ENCODE peak calls at places on chromosomes 6 and 20, in four cellular contexts. One of them, this sample, is unnamed.

GRCh38 chr6:17291778-17292177 is 10.6 kb downstream of the RBM24 start:
- DNase-seq in kidney: no peak
- DNase-seq in skeletal muscle cell: no peak
- DNase-seq in body of pancreas: no peak
- DNase-seq in this sample: no peak

GRCh38 chr6:14275493-14275851 is 157.9 kb downstream of the CD83 start:
- DNase-seq in kidney: no peak
- DNase-seq in body of pancreas: no peak
- DNase-seq in skeletal muscle cell: peak; percentile 22
- DNase-seq in this sample: peak; percentile 47

GRCh38 chr20:13277663-13278295 is 56.7 kb downstream of the ISM1 start:
- DNase-seq in kidney: no peak
- DNase-seq in skeletal muscle cell: no peak
- DNase-seq in body of pancreas: no peak
- DNase-seq in this sample: no peak

GRCh38 chr6:157684620-157685299 is 138.3 kb upstream of the SNX9 start:
- DNase-seq in body of pancreas: no peak
- DNase-seq in skeletal muscle cell: no peak
- DNase-seq in kidney: no peak
- DNase-seq in this sample: no peak

GRCh38 chr20:61816606-61817005 is 249.1 kb downstream of the TAF4 start:
- DNase-seq in kidney: peak; percentile 55
- DNase-seq in skeletal muscle cell: no peak
- DNase-seq in body of pancreas: no peak
- DNase-seq in this sample: no peak

GRCh38 chr20:50189681-50190250 is 864 bp upstream of the CEBPB start:
- DNase-seq in kidney: peak; percentile 89
- DNase-seq in body of pancreas: peak; percentile 76
- DNase-seq in skeletal muscle cell: no peak
- DNase-seq in this sample: no peak

GRCh38 chr6:129641344-129641743 is 68.6 kb downstream of the ARHGAP18 start:
- DNase-seq in skeletal muscle cell: no peak
- DNase-seq in kidney: no peak
- DNase-seq in body of pancreas: no peak
- DNase-seq in this sample: peak; percentile 88

GRCh38 chr6:24974182-24975171 is 38.7 kb upstream of the RIPOR2 start:
- DNase-seq in body of pancreas: no peak
- DNase-seq in skeletal muscle cell: no peak
- DNase-seq in kidney: no peak
- DNase-seq in this sample: no peak

GRCh38 chr20:54267510-54268003 is 59.7 kb downstream of the PFDN4 start:
- DNase-seq in kidney: no peak
- DNase-seq in body of pancreas: peak; percentile 7
- DNase-seq in skeletal muscle cell: no peak
- DNase-seq in this sample: peak; percentile 55

GRCh38 chr6:16503919-16504554 is 257.2 kb downstream of the ATXN1 start:
- DNase-seq in body of pancreas: no peak
- DNase-seq in kidney: no peak
- DNase-seq in skeletal muscle cell: no peak
- DNase-seq in this sample: no peak

GRCh38 chr20:53599910-53600632 is 6.4 kb upstream of the ZNF217 start:
- DNase-seq in skeletal muscle cell: no peak
- DNase-seq in body of pancreas: no peak
- DNase-seq in kidney: no peak
- DNase-seq in this sample: no peak

GRCh38 chr6:128074561-128074960 is 173.7 kb upstream of the THEMIS start:
- DNase-seq in kidney: no peak
- DNase-seq in body of pancreas: no peak
- DNase-seq in skeletal muscle cell: no peak
- DNase-seq in this sample: no peak

GRCh38 chr6:32462609-32463008 is 22.9 kb downstream of the HLA-DRA start:
- DNase-seq in kidney: no peak
- DNase-seq in skeletal muscle cell: no peak
- DNase-seq in body of pancreas: no peak
- DNase-seq in this sample: no peak

GRCh38 chr20:24027229-24027628 is 38.6 kb upstream of the GGTLC1 start:
- DNase-seq in body of pancreas: peak; percentile 22
- DNase-seq in kidney: peak; percentile 83
- DNase-seq in skeletal muscle cell: no peak
- DNase-seq in this sample: no peak

GRCh38 chr6:68834561-68834960 is 199.5 kb downstream of the ADGRB3 start:
- DNase-seq in body of pancreas: no peak
- DNase-seq in kidney: no peak
- DNase-seq in skeletal muscle cell: peak; percentile 4
- DNase-seq in this sample: peak; percentile 6

GRCh38 chr6:149859368-149859767 is 4.8 kb downstream of the LRP11 start:
- DNase-seq in kidney: no peak
- DNase-seq in skeletal muscle cell: peak; percentile 88
- DNase-seq in body of pancreas: peak; percentile 50
- DNase-seq in this sample: peak; percentile 61

GRCh38 chr20:39136145-39136544 is 174.0 kb downstream of the DHX35 start:
- DNase-seq in skeletal muscle cell: no peak
- DNase-seq in body of pancreas: no peak
- DNase-seq in kidney: no peak
- DNase-seq in this sample: no peak

GRCh38 chr6:170313716-170314295 is 7.2 kb downstream of the FAM120B start:
- DNase-seq in kidney: no peak
- DNase-seq in body of pancreas: no peak
- DNase-seq in skeletal muscle cell: no peak
- DNase-seq in this sample: no peak

GRCh38 chr6:96723362-96723761 is 113.9 kb downstream of the GPR63 start:
- DNase-seq in kidney: no peak
- DNase-seq in skeletal muscle cell: no peak
- DNase-seq in body of pancreas: no peak
- DNase-seq in this sample: no peak

GRCh38 chr6:36850001-36850400 is 10.8 kb upstream of the CPNE5 start:
- DNase-seq in kidney: no peak
- DNase-seq in skeletal muscle cell: no peak
- DNase-seq in body of pancreas: no peak
- DNase-seq in this sample: no peak

GRCh38 chr6:125124250-125124777 is 29.3 kb upstream of the TPD52L1 start:
- DNase-seq in kidney: no peak
- DNase-seq in skeletal muscle cell: no peak
- DNase-seq in body of pancreas: no peak
- DNase-seq in this sample: peak; percentile 41

GRCh38 chr6:36362551-36363389 is 24.7 kb downstream of the ETV7 start:
- DNase-seq in body of pancreas: no peak
- DNase-seq in skeletal muscle cell: no peak
- DNase-seq in kidney: peak; percentile 10
- DNase-seq in this sample: no peak

GRCh38 chr6:110529907-110530306 is 53.5 kb upstream of the SLC22A16 start:
- DNase-seq in body of pancreas: no peak
- DNase-seq in kidney: no peak
- DNase-seq in skeletal muscle cell: peak; percentile 29
- DNase-seq in this sample: peak; percentile 43

GRCh38 chr6:30646450-30647038 is 389 bp upstream of the C6orf136 start:
- DNase-seq in skeletal muscle cell: no peak
- DNase-seq in body of pancreas: peak; percentile 95
- DNase-seq in kidney: peak; percentile 77
- DNase-seq in this sample: no peak

GRCh38 chr6:12987783-12988182 is 271.2 kb downstream of the PHACTR1 start:
- DNase-seq in skeletal muscle cell: no peak
- DNase-seq in body of pancreas: no peak
- DNase-seq in kidney: no peak
- DNase-seq in this sample: no peak

GRCh38 chr20:35395728-35396127 is 16.0 kb downstream of the UQCC1 start:
- DNase-seq in body of pancreas: peak; percentile 66
- DNase-seq in skeletal muscle cell: no peak
- DNase-seq in kidney: no peak
- DNase-seq in this sample: peak; percentile 91

GRCh38 chr6:159602370-159603185 is 90.5 kb downstream of the SOD2 start:
- DNase-seq in skeletal muscle cell: no peak
- DNase-seq in body of pancreas: no peak
- DNase-seq in kidney: no peak
- DNase-seq in this sample: no peak

GRCh38 chr6:134797400-134798113 is 152.3 kb downstream of the ALDH8A1 start:
- DNase-seq in kidney: no peak
- DNase-seq in skeletal muscle cell: no peak
- DNase-seq in body of pancreas: no peak
- DNase-seq in this sample: no peak

GRCh38 chr6:133705071-133705470 is 183.8 kb upstream of the TCF21 start:
- DNase-seq in body of pancreas: no peak
- DNase-seq in skeletal muscle cell: peak; percentile 77
- DNase-seq in kidney: no peak
- DNase-seq in this sample: peak; percentile 59

DNA sequence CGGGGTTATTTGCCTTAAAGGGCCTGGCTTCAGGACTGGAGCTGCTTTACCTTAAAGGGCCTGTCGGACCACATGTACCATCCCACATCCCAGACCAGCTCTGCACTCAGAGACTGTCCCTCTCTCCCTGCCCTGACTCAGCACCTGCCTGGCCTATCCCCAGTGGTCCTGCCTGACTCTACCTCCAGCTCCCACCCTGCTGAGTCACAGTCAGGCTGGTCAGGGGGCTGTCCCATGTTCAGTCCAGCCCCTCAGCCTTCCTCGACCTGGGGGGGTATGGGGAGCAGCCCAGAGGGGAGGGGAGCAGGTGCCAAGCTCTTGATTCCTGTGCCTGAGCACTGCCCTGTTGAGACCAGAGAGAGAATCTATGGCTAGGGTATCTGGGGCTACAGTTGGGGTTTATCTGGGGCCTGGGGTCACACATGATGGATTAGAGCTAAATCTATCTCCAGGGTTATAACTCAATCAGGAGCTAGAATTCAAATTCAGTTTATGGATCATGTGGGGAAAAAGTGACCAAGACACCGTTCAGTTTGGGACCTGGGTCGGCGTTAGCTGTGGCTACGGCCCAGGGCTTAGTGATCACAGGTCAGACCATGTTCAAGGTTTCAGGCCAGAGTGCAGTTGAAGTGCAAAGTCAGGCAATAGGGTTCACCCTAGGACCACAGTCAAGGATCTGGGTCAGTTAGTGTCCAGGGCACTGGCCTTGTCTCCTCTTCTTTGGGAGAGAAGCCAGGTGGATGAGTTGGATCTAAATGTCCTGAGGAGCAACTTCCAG is 9.4 kb upstream of the TRIB3 start:
- DNase-seq in kidney: no peak
- DNase-seq in skeletal muscle cell: no peak
- DNase-seq in body of pancreas: no peak
- DNase-seq in this sample: no peak
- H3K4me3 ChIP-seq in kidney: no peak overlapping the region
- H3K4me3 ChIP-seq in skeletal muscle cell: no peak overlapping the region
- H3K4me3 ChIP-seq in body of pancreas: no peak overlapping the region
- H3K4me3 ChIP-seq in this sample: no peak overlapping the region

DNA sequence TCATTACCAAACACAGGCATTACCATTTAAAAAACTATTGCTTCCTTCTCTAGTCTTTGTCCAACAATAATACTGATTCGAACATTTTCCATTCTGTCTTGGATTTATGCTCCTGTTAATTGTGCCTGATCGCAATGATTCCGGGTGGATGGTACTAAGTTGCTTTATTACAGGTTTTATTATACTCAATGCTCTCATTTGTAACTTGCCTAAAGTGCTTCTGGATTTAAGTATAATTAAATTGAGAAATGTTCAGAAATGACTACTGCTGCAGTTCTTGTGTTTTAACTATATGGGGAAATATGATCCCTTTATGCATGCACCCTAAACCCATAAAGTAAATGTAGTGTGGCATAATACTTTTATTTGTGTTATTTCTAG is 7.2 kb downstream of the TFAP2A start:
- DNase-seq in skeletal muscle cell: no peak
- DNase-seq in kidney: no peak
- DNase-seq in body of pancreas: no peak
- DNase-seq in this sample: no peak
- H3K4me3 ChIP-seq in skeletal muscle cell: no peak overlapping the region
- H3K4me3 ChIP-seq in kidney: peak overlapping the region; percentile 13
- H3K4me3 ChIP-seq in body of pancreas: no peak overlapping the region
- H3K4me3 ChIP-seq in this sample: no peak overlapping the region

GRCh38 chr20:10675456-10675848 is 1.7 kb upstream of the JAG1 start:
- DNase-seq in skeletal muscle cell: no peak
- DNase-seq in body of pancreas: no peak
- DNase-seq in kidney: no peak
- DNase-seq in this sample: no peak
- H3K4me3 ChIP-seq in skeletal muscle cell: no peak overlapping the region
- H3K4me3 ChIP-seq in body of pancreas: no peak overlapping the region
- H3K4me3 ChIP-seq in kidney: peak overlapping the region; percentile 95
- H3K4me3 ChIP-seq in this sample: peak overlapping the region; percentile 72

GRCh38 chr20:48828734-48829460 is 1.1 kb upstream of the PREX1 start:
- DNase-seq in skeletal muscle cell: no peak
- DNase-seq in body of pancreas: no peak
- DNase-seq in kidney: no peak
- DNase-seq in this sample: no peak
- H3K4me3 ChIP-seq in skeletal muscle cell: peak overlapping the region; percentile 75
- H3K4me3 ChIP-seq in body of pancreas: no peak overlapping the region
- H3K4me3 ChIP-seq in kidney: peak overlapping the region; percentile 53
- H3K4me3 ChIP-seq in this sample: peak overlapping the region; percentile 55

DNA sequence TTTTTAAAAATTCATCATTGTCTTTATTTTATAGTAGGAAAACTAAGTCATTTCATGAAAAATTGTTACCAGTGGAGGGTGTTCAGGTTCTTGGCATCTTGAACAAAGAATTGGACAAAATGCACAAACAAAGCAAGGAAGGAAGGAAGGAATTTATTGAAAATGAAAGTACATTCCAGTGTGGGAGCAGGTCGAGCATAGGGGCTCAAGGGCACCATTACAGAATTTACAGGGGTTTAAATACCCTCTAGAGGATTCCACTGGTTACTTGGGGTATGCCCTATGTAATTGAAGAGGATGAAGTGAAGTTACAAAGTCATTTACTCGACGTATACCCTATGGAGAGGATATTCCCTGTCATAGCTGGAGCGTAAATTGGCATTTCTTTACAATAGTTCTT is 37.4 kb upstream of the HDAC2 start:
- DNase-seq in skeletal muscle cell: no peak
- DNase-seq in kidney: no peak
- DNase-seq in body of pancreas: no peak
- DNase-seq in this sample: no peak
- H3K4me3 ChIP-seq in skeletal muscle cell: no peak overlapping the region
- H3K4me3 ChIP-seq in kidney: no peak overlapping the region
- H3K4me3 ChIP-seq in body of pancreas: no peak overlapping the region
- H3K4me3 ChIP-seq in this sample: no peak overlapping the region

GRCh38 chr6:122248001-122248669 is 151.3 kb upstream of the HSF2 start:
- DNase-seq in skeletal muscle cell: no peak
- DNase-seq in body of pancreas: no peak
- DNase-seq in kidney: peak; percentile 63
- DNase-seq in this sample: no peak

GRCh38 chr6:122246906-122247658 is 152.4 kb upstream of the HSF2 start:
- DNase-seq in skeletal muscle cell: no peak
- DNase-seq in body of pancreas: no peak
- DNase-seq in kidney: peak; percentile 39
- DNase-seq in this sample: no peak

DNA sequence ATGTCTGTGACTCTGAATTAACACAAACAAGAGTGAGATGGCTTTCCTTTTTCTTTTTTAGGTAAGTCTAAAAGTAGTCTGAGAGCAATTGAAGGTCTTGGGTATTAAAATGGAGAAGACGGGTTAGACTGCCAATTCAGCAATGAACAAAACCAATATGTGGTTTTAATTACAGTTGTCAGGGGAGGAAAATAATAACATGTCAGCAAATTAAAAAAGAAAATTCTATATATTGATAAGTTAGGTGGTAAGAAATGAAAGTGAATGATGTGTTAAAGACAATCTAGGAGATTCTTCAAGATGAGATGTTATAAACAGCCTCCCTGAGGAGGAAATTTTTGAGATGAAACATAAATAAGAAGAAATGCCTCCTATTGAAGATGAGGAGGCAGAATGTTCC is 150.6 kb upstream of the HSF2 start:
- DNase-seq in body of pancreas: no peak
- DNase-seq in skeletal muscle cell: no peak
- DNase-seq in kidney: no peak
- DNase-seq in this sample: no peak
- H3K4me3 ChIP-seq in body of pancreas: no peak overlapping the region
- H3K4me3 ChIP-seq in skeletal muscle cell: no peak overlapping the region
- H3K4me3 ChIP-seq in kidney: no peak overlapping the region
- H3K4me3 ChIP-seq in this sample: no peak overlapping the region

This sample was measured in astrocyte.